ENCODE peak calls at places on chromosomes 2 and 18, in nine cellular contexts. R is IMR-90, C is testis, A is right cardiac atrium, I is upper lobe of right lung, M is gastrocnemius medialis, G is neural progenitor cell, J is heart left ventricle, S is mesendoderm. Q is an unnamed sample. For H3K4me1, the result is how much of the 10 kb centered on the place peaks cover.

GRCh38 chr2:120601566-120601965 is 134.1 kb upstream of the GLI2 start:
- DNase-seq in R (no peak), C (no peak), A (peak), I (peak), M (no peak), G (no peak), J (peak), S (no peak), Q (no peak)

GRCh38 chr2:189439342-189439741 is 1.9 kb upstream of the WDR75 start:
- DNase-seq in R (no peak), C (no peak), A (no peak), I (no peak), M (no peak), G (peak), J (no peak), S (peak), Q (no peak)

GRCh38 chr2:71919701-71920100 is 228.0 kb downstream of the CYP26B1 start:
- DNase-seq in R (peak), C (no peak), A (no peak), I (no peak), M (no peak), G (no peak), J (no peak), S (no peak), Q (no peak)

GRCh38 chr18:12652861-12653401 is 5.0 kb downstream of the SPIRE1 start:
- DNase-seq in R (peak), C (no peak), A (no peak), I (no peak), M (no peak), G (peak), J (no peak), S (no peak), Q (no peak)

GRCh38 chr2:71821856-71822255 is 325.8 kb downstream of the CYP26B1 start:
- DNase-seq in R (no peak), C (no peak), A (no peak), I (no peak), M (no peak), G (no peak), J (no peak), S (no peak), Q (no peak)

GRCh38 chr18:54968807-54969206 is 9.5 kb upstream of the CCDC68 start:
- DNase-seq in R (no peak), C (no peak), A (no peak), I (no peak), M (no peak), G (no peak), J (no peak), S (no peak), Q (no peak)

GRCh38 chr2:105417789-105418475 is 19.1 kb upstream of the FHL2 start:
- DNase-seq in R (peak), C (no peak), A (no peak), I (no peak), M (no peak), G (no peak), J (no peak), S (no peak), Q (no peak)

GRCh38 chr2:124301915-124302314 is 276.8 kb downstream of the CNTNAP5 start:
- DNase-seq in R (no peak), C (no peak), A (no peak), I (no peak), M (no peak), G (no peak), J (no peak), S (no peak), Q (no peak)

GRCh38 chr2:101307503-101307902 is 998 bp downstream of the RNF149 start:
- DNase-seq in R (no peak), C (no peak), A (no peak), I (no peak), M (no peak), G (no peak), J (no peak), S (no peak), Q (no peak)

GRCh38 chr18:6044773-6045172 is 149.5 kb upstream of the TMEM200C start:
- DNase-seq in R (peak), C (no peak), A (no peak), I (no peak), M (no peak), G (no peak), J (no peak), S (peak), Q (no peak)

GRCh38 chr2:204947448-204947847 is 402.2 kb downstream of the PARD3B start:
- DNase-seq in R (no peak), C (no peak), A (no peak), I (no peak), M (no peak), G (no peak), J (no peak), S (no peak), Q (no peak)

GRCh38 chr2:231711677-231712461 is 3.5 kb downstream of the PTMA start:
- DNase-seq in R (no peak), C (no peak), A (no peak), I (no peak), M (no peak), G (no peak), J (peak), S (no peak), Q (no peak)

GRCh38 chr18:3526421-3527354 is 76.7 kb downstream of the TGIF1 start:
- DNase-seq in R (peak), C (peak), A (no peak), I (no peak), M (peak), G (peak), J (no peak), S (peak), Q (no peak)

GRCh38 chr18:5841518-5841917 is 53.8 kb downstream of the TMEM200C start:
- DNase-seq in R (no peak), C (no peak), A (no peak), I (no peak), M (no peak), G (no peak), J (no peak), S (no peak), Q (no peak)

GRCh38 chr2:117562654-117563053 is 251.8 kb upstream of the DDX18 start:
- DNase-seq in R (no peak), C (no peak), A (no peak), I (no peak), M (no peak), G (no peak), J (no peak), S (no peak), Q (no peak)

GRCh38 chr2:60708630-60709320 is 47.3 kb upstream of the PAPOLG start:
- DNase-seq in R (no peak), C (peak), A (no peak), I (no peak), M (no peak), G (no peak), J (no peak), S (no peak), Q (no peak)

GRCh38 chr2:8242734-8243133 is 439.1 kb upstream of the ID2 start:
- DNase-seq in R (peak), C (no peak), A (no peak), I (no peak), M (no peak), G (no peak), J (no peak), S (no peak), Q (no peak)

GRCh38 chr2:160324161-160324768 is 124.2 kb upstream of the ITGB6 start:
- DNase-seq in R (peak), C (peak), A (peak), I (peak), M (no peak), G (peak), J (peak), S (peak), Q (peak)

GRCh38 chr2:68690851-68691250 is 43.8 kb upstream of the ARHGAP25 start:
- DNase-seq in R (no peak), C (no peak), A (no peak), I (no peak), M (no peak), G (no peak), J (no peak), S (no peak), Q (no peak)

GRCh38 chr2:191318729-191319078 is 73.5 kb downstream of the MYO1B start:
- DNase-seq in R (peak), C (no peak), A (no peak), I (no peak), M (no peak), G (peak), J (no peak), S (peak), Q (no peak)

GRCh38 chr2:147451902-147452515 is 392.8 kb upstream of the ACVR2A start:
- DNase-seq in R (no peak), C (no peak), A (no peak), I (no peak), M (no peak), G (no peak), J (no peak), S (peak), Q (no peak)

GRCh38 chr2:219642064-219642444 is 14.6 kb downstream of the SLC4A3 start:
- DNase-seq in R (no peak), C (no peak), A (peak), I (no peak), M (no peak), G (no peak), J (no peak), S (no peak), Q (no peak)

GRCh38 chr2:117537030-117537429 is 277.5 kb upstream of the DDX18 start:
- DNase-seq in R (no peak), C (no peak), A (no peak), I (no peak), M (no peak), G (no peak), J (no peak), S (peak), Q (no peak)

GRCh38 chr18:54296017-54296416 is 26.7 kb downstream of the POLI start:
- DNase-seq in R (peak), C (no peak), A (no peak), I (no peak), M (no peak), G (peak), J (no peak), S (peak), Q (no peak)

GRCh38 chr2:24739355-24740025 is 53.7 kb downstream of the PTRHD1 start:
- DNase-seq in R (no peak), C (no peak), A (no peak), I (no peak), M (no peak), G (no peak), J (no peak), S (no peak), Q (no peak)

GRCh38 chr18:58037163-58037562 is 6.9 kb upstream of the NEDD4L start:
- DNase-seq in R (no peak), C (no peak), A (no peak), I (no peak), M (no peak), G (no peak), J (no peak), S (no peak), Q (no peak)

GRCh38 chr18:78979058-78979680 is 449 bp upstream of the SALL3 start:
- DNase-seq in R (no peak), C (no peak), A (peak), I (no peak), M (no peak), G (peak), J (no peak), S (peak), Q (no peak)

GRCh38 chr2:220090050-220090449 is 462.6 kb downstream of the SLC4A3 start:
- DNase-seq in R (no peak), C (no peak), A (no peak), I (no peak), M (no peak), G (no peak), J (no peak), S (peak), Q (no peak)

GRCh38 chr2:178827739-178828487 is 20.7 kb upstream of the TTN start:
- DNase-seq in R (no peak), C (no peak), A (no peak), I (no peak), M (no peak), G (no peak), J (no peak), S (no peak), Q (no peak)

GRCh38 chr2:68279691-68280090 is 27.4 kb upstream of the PPP3R1 start:
- DNase-seq in R (no peak), C (no peak), A (no peak), I (no peak), M (no peak), G (no peak), J (no peak), S (no peak), Q (no peak)

GRCh38 chr2:48483916-48484315 is 46.0 kb upstream of the STON1 start:
- DNase-seq in R (peak), C (no peak), A (no peak), I (no peak), M (no peak), G (no peak), J (no peak), S (no peak), Q (no peak)

GRCh38 chr2:48482313-48482712 is 47.6 kb upstream of the STON1 start:
- DNase-seq in R (peak), C (no peak), A (no peak), I (no peak), M (no peak), G (no peak), J (no peak), S (no peak), Q (no peak)

GRCh38 chr2:48480526-48480925 is 49.4 kb upstream of the STON1 start:
- DNase-seq in R (no peak), C (no peak), A (no peak), I (no peak), M (no peak), G (no peak), J (no peak), S (no peak), Q (no peak)

GRCh38 chr2:48483506-48483905 is 46.4 kb upstream of the STON1 start:
- DNase-seq in R (peak), C (no peak), A (no peak), I (no peak), M (no peak), G (no peak), J (no peak), S (no peak), Q (no peak)

GRCh38 chr2:48482774-48483173 is 47.2 kb upstream of the STON1 start:
- DNase-seq in R (no peak), C (no peak), A (no peak), I (no peak), M (no peak), G (no peak), J (no peak), S (no peak), Q (no peak)
- H3K27ac ChIP-seq in R (peak), C (no peak), A (no peak), I (no peak), M (no peak), G (no peak), J (no peak), S (no peak), Q (peak)

GRCh38 chr2:112048887-112049286 is 6.2 kb upstream of the TMEM87B start:
- DNase-seq in R (peak), C (peak), A (no peak), I (no peak), M (no peak), G (peak), J (no peak), S (peak), Q (no peak)
- H3K4me1 ChIP-seq in R (under half), C (under half), A (under half), I (under half), M (under half), G (under half), J (under half), S (under half), Q (under half)

DNA sequence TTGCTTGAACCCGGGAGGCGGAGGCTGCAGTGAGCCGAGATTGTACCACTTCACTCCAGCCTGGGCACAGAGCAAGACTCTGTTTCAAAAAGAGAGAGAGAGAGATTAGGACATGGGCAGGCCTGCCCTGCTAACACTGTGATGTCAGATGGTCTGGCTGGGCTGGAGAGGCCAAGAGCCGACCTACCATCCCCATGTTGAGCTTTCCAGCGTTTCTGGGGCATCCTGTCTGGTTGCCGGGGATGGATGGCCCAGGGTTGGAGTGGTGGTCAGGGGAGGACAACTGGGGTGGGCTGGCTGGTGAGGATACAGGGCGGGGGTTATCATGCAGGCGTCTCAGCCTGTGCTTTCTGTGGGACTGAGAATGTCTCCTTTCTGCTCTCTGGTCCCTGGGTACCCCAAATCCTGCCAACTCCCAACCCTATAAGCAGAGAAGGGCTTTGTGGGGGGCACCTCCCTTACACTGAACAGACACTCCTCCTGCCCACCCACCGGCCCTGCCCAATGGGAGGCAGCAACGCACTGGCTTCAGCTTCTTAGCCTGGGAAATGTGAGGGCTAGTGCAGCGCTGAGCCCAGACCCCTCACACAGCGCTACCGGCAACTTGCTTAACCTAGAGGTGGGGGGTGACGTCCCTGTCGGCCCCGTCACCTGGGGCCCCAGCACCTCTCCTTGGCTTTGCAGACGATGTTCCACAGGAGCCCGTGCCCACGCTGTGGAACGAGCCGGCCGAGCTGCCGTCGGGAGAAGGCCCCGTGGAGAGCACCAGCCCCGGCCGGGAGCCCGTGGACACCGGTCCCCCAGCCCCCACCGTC is 5.4 kb downstream of the SNORC start:
- DNase-seq in R (no peak), C (peak), A (no peak), I (peak), M (no peak), G (peak), J (no peak), S (no peak), Q (no peak)
- H3K4me3 ChIP-seq in R (no peak), C (peak), A (peak), I (peak), M (peak), G (peak), J (peak), S (no peak), Q (no peak)

GRCh38 chr2:239274391-239275001 is 126.3 kb downstream of the HDAC4 start:
- DNase-seq in R (peak), C (peak), A (peak), I (peak), M (peak), G (peak), J (no peak), S (no peak), Q (peak)
- H3K27ac ChIP-seq in R (peak), C (no peak), A (peak), I (peak), M (peak), G (peak), J (peak), S (no peak), Q (peak)

GRCh38 chr2:217927601-217928323 is 75.0 kb downstream of the TNS1 start:
- DNase-seq in R (no peak), C (no peak), A (peak), I (no peak), M (no peak), G (no peak), J (peak), S (no peak), Q (no peak)
- H3K4me1 ChIP-seq in R (half or more), C (half or more), A (half or more), I (half or more), M (half or more), G (under half), J (half or more), S (under half), Q (half or more)

DNA sequence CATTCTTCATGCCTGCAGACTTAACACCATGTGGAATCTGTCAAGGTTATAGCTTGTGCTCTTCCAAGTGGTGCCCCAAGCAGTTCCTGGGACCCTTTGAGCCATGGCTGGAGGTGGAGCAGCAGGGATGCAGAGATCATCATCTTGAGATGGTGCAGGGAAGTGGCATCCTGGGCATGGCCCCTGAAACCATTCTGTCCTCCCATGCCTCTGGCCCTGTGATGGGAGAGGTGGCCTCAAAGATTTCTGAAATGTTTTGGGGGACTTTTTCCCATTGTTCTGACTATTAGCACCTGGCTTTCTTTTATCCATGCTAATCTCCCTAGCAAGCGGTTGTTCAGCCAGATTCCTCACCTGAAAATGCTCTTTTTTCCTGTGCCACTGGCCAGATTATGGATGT is 10.3 kb upstream of the TMEM37 start:
- DNase-seq in R (no peak), C (no peak), A (no peak), I (no peak), M (no peak), G (no peak), J (no peak), S (no peak), Q (peak)
- H3K4me3 ChIP-seq in R (no peak), C (no peak), A (no peak), I (no peak), M (no peak), G (no peak), J (no peak), S (no peak), Q (no peak)

DNA sequence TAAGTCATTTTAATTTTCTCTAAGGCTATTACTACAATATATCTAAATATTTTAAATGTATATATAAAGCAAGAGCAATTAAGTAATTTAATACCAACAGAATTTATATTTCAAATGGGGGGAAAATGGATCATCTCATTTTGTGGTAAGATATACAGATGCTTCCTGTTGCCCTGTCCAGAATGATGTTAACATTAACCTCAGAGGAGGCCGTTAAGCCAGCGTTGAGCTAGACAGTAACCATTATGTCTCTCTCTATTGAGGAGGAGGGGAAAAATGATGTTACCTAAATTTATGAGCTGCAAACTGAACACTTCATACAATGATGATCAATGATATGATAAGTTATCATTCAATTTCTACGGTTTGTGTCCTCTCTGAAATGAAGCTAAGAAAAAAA is 10.0 kb upstream of the INO80D start:
- DNase-seq in R (peak), C (no peak), A (no peak), I (no peak), M (no peak), G (no peak), J (no peak), S (no peak), Q (no peak)
- H3K27ac ChIP-seq in R (no peak), C (no peak), A (no peak), I (no peak), M (no peak), G (no peak), J (no peak), S (no peak), Q (no peak)

GRCh38 chr18:9474103-9474982 is 970 bp upstream of the RALBP1 start:
- DNase-seq in R (peak), C (no peak), A (peak), I (no peak), M (no peak), G (peak), J (no peak), S (peak), Q (no peak)
- H3K4me1 ChIP-seq in R (under half), C (under half), A (under half), I (under half), M (under half), G (under half), J (under half), S (under half), Q (under half)

GRCh38 chr18:72588339-72588738 is 44.2 kb upstream of the CBLN2 start:
- DNase-seq in R (no peak), C (no peak), A (no peak), I (no peak), M (no peak), G (no peak), J (no peak), S (peak), Q (no peak)

DNA sequence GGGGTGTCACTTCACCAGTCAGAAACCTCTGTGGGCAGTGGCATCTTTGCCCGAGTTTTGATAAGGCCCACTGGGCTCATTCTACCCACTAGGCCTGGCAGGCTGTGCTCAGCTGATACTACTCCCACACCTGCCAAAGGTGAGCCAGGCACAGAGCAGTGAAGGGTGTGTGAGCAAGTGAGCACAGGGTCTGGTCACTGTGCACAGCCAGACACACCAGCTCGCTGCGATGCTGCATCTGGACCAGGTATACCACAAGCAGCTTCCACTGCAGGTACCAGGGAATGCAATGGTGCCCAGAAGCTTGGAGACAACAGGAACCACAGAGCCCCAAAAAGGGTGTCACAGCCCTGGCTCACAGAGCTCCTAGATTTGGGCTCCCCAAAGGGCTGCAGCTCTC is 40.6 kb upstream of the CBLN2 start:
- DNase-seq in R (no peak), C (no peak), A (no peak), I (no peak), M (no peak), G (no peak), J (no peak), S (no peak), Q (no peak)
- H3K4me3 ChIP-seq in R (no peak), C (no peak), A (no peak), I (no peak), M (no peak), G (no peak), J (no peak), S (no peak), Q (no peak)

Q was measured in tibial artery.